ENCODE peak calls at places on chromosome 20, in nine cellular contexts. Q is non-pigmented ciliary epithelial cell; S is H7; K is mesenteric fat pad; R is activated CD8-positive, alpha-beta memory T cell treated with anti-CD3 and anti-CD28 coated beads for 1 hour; M is fibroblast of the aortic adventitia; H is NCI-H446; E is activated CD4-positive, alpha-beta T cell treated with anti-CD3 and anti-CD28 coated beads, Interleukin-2, amount 50 U/mL, for 24 hours; C is stimulated activated effector memory CD8-positive, alpha-beta T cell treated with anti-CD3 and anti-CD28 coated beads, Interleukin-12 subunit alpha, Interleukin-12 subunit beta, amount 100 ng/mL, for 72 hours. U is an unnamed sample.

GRCh38 chr20:841568-842546 is 8.3 kb downstream of the FAM110A start:
- DNase-seq in K (no peak), C (no peak), M (no peak), Q (no peak), H (no peak), S (peak; percentile 88), E (no peak), R (no peak), U (no peak)

GRCh38 chr20:41425180-41425884 is 58.7 kb upstream of the EMILIN3 start:
- DNase-seq in H (no peak), R (no peak), S (no peak), E (no peak), M (no peak), C (no peak), K (no peak), Q (no peak), U (no peak)

GRCh38 chr20:661474-662288 is 8.7 kb upstream of the SRXN1 start:
- DNase-seq in Q (no peak), R (no peak), C (no peak), S (peak; percentile 89), H (no peak), E (no peak), K (no peak), M (no peak), U (no peak)

GRCh38 chr20:32484221-32485125 is 100.7 kb downstream of the NOL4L start:
- DNase-seq in Q (no peak), E (no peak), S (peak; percentile 92), H (no peak), R (no peak), C (peak; percentile 65), M (no peak), K (no peak), U (no peak)

GRCh38 chr20:58890454-58891075 is 38.0 kb downstream of the GNAS start:
- DNase-seq in R (peak; percentile 46), M (peak; percentile 77), Q (peak; percentile 27), H (no peak), K (peak; percentile 91), E (peak; percentile 31), S (peak; percentile 84), C (peak; percentile 84), U (peak; percentile 47)

GRCh38 chr20:4951299-4951698 is 50.0 kb downstream of the SLC23A2 start:
- DNase-seq in H (no peak), Q (peak; percentile 68), S (no peak), M (peak; percentile 93), K (no peak), E (no peak), C (no peak), R (no peak), U (peak; percentile 87)

GRCh38 chr20:47137231-47137865 is 219.2 kb downstream of the ZMYND8 start:
- DNase-seq in M (no peak), S (no peak), Q (no peak), C (no peak), R (no peak), E (no peak), K (no peak), H (no peak), U (no peak)

GRCh38 chr20:52536841-52537400 is 345.3 kb upstream of the ZFP64 start:
- DNase-seq in M (no peak), H (no peak), R (no peak), E (no peak), S (no peak), C (no peak), Q (no peak), K (no peak), U (no peak)

GRCh38 chr20:64280460-64280843 is 24.9 kb downstream of the PCMTD2 start:
- DNase-seq in K (no peak), R (no peak), H (no peak), S (no peak), E (no peak), M (no peak), C (no peak), Q (no peak), U (no peak)

GRCh38 chr20:59631751-59632380 is 27.5 kb downstream of the PHACTR3 start:
- DNase-seq in C (no peak), H (no peak), R (no peak), K (peak; percentile 75), Q (no peak), M (no peak), S (no peak), E (no peak), U (no peak)

GRCh38 chr20:45336530-45337366 is 11.5 kb downstream of the SDC4 start:
- DNase-seq in M (peak; percentile 84), K (no peak), Q (no peak), R (no peak), H (no peak), E (no peak), S (no peak), C (no peak), U (no peak)

GRCh38 chr20:58891686-58892125 is 39.2 kb downstream of the GNAS start:
- DNase-seq in M (peak; percentile 41), R (no peak), E (no peak), C (peak; percentile 71), K (no peak), Q (no peak), H (no peak), S (peak; percentile 89), U (no peak)

GRCh38 chr20:18985551-18985950 is 172.0 kb downstream of the SCP2D1 start:
- DNase-seq in K (no peak), R (no peak), H (no peak), M (no peak), Q (no peak), E (no peak), C (no peak), S (no peak), U (no peak)

GRCh38 chr20:37382539-37383120 is 36.7 kb downstream of the SRC start:
- DNase-seq in E (no peak), C (no peak), R (no peak), Q (no peak), S (peak; percentile 27), M (no peak), H (no peak), K (no peak), U (no peak)

GRCh38 chr20:19794941-19795340 is 36.9 kb downstream of the RIN2 start:
- DNase-seq in S (no peak), C (no peak), M (no peak), E (no peak), R (no peak), Q (no peak), H (no peak), K (no peak), U (no peak)

GRCh38 chr20:56988446-56988845 is 278.0 kb downstream of the BMP7 start:
- DNase-seq in K (no peak), H (no peak), C (no peak), Q (no peak), E (no peak), M (no peak), S (no peak), R (no peak), U (no peak)

GRCh38 chr20:49938173-49939163 is 2.3 kb downstream of the RNF114 start:
- DNase-seq in K (peak; percentile 71), S (no peak), R (no peak), C (no peak), H (peak; percentile 31), Q (no peak), M (peak; percentile 80), E (no peak), U (no peak)

GRCh38 chr20:2840967-2841531 is 504 bp downstream of the VPS16 start:
- DNase-seq in H (no peak), R (no peak), E (no peak), C (peak; percentile 80), S (peak; percentile 80), M (peak; percentile 66), K (peak; percentile 92), Q (no peak), U (no peak)

GRCh38 chr20:9617062-9617461 is 102.7 kb downstream of the LAMP5 start:
- DNase-seq in C (peak; percentile 51), K (no peak), S (peak; percentile 51), E (peak; percentile 21), Q (peak; percentile 6), M (peak; percentile 75), R (no peak), H (peak; percentile 48), U (peak; percentile 41)

GRCh38 chr20:2707353-2708072 is 14.9 kb downstream of the EBF4 start:
- DNase-seq in S (peak; percentile 47), K (peak; percentile 85), R (no peak), M (no peak), Q (no peak), C (peak; percentile 47), H (no peak), E (no peak), U (no peak)

GRCh38 chr20:40864470-40864869 is 164.2 kb upstream of the TOP1 start:
- DNase-seq in H (no peak), M (no peak), S (no peak), K (no peak), E (no peak), R (no peak), C (no peak), Q (no peak), U (no peak)

GRCh38 chr20:44776977-44777376 is 31.3 kb downstream of the KCNK15 start:
- DNase-seq in C (no peak), E (no peak), H (no peak), R (no peak), S (no peak), M (peak; percentile 32), Q (no peak), K (no peak), U (peak; percentile 5)

GRCh38 chr20:10430704-10431103 is 3.3 kb downstream of the MKKS start:
- DNase-seq in K (no peak), C (no peak), H (no peak), Q (no peak), S (no peak), M (no peak), E (no peak), R (no peak), U (no peak)

GRCh38 chr20:41654292-41654691 is 36.1 kb upstream of the CHD6 start:
- DNase-seq in C (no peak), E (no peak), Q (no peak), K (no peak), M (no peak), R (no peak), H (no peak), S (peak; percentile 23), U (no peak)

GRCh38 chr20:32474967-32475819 is 109.9 kb downstream of the NOL4L start:
- DNase-seq in Q (peak; percentile 76), H (no peak), M (peak; percentile 95), C (no peak), K (peak; percentile 96), E (no peak), S (peak; percentile 94), R (no peak), U (peak; percentile 78)

GRCh38 chr20:35091808-35092523 is 641 bp downstream of the TRPC4AP start:
- DNase-seq in S (no peak), C (peak; percentile 52), R (no peak), Q (no peak), H (no peak), E (no peak), K (no peak), M (peak; percentile 33), U (no peak)

GRCh38 chr20:4726710-4727391 is 5.1 kb downstream of the PRND start:
- DNase-seq in Q (peak; percentile 40), E (peak; percentile 25), S (peak; percentile 22), R (no peak), M (peak; percentile 42), K (peak; percentile 9), C (no peak), H (no peak), U (peak; percentile 16)

GRCh38 chr20:53865905-53866786 is 204.2 kb downstream of the BCAS1 start:
- DNase-seq in C (no peak), S (no peak), M (peak; percentile 73), K (no peak), R (no peak), H (no peak), E (no peak), Q (no peak), U (no peak)

GRCh38 chr20:41352106-41352505 is 11.5 kb downstream of the LPIN3 start:
- DNase-seq in M (no peak), K (no peak), R (no peak), S (peak; percentile 82), E (no peak), Q (no peak), C (no peak), H (no peak), U (no peak)

GRCh38 chr20:20814685-20815084 is 102.2 kb upstream of the RALGAPA2 start:
- DNase-seq in C (no peak), K (no peak), E (no peak), Q (no peak), S (peak; percentile 61), M (no peak), R (no peak), H (no peak), U (no peak)

GRCh38 chr20:46652699-46653098 is 1.4 kb upstream of the SLC13A3 start:
- DNase-seq in E (no peak), H (no peak), S (no peak), M (peak; percentile 14), R (no peak), K (peak; percentile 53), Q (no peak), C (no peak), U (no peak)